ENCODE peak calls at places on chromosomes 5 and 9, in nine cellular contexts. One of them, this sample, is unnamed.

GRCh38 chr5:159629158-159629557 is 287.1 kb upstream of the ADRA1B start:
- DNase-seq in Calu3: no peak
- DNase-seq in nephron progenitor cell: no peak
- DNase-seq in A549: no peak
- DNase-seq in CD4-positive, alpha-beta T cell: no peak
- DNase-seq in kidney: no peak
- DNase-seq in mucosa of descending colon: no peak
- DNase-seq in left lung: no peak
- DNase-seq in AG09309: no peak
- DNase-seq in this sample: no peak

GRCh38 chr5:77637170-77638074 is 1.1 kb downstream of the OTP start:
- DNase-seq in Calu3: no peak
- DNase-seq in nephron progenitor cell: peak
- DNase-seq in A549: no peak
- DNase-seq in CD4-positive, alpha-beta T cell: no peak
- DNase-seq in kidney: no peak
- DNase-seq in mucosa of descending colon: no peak
- DNase-seq in left lung: peak
- DNase-seq in AG09309: no peak
- DNase-seq in this sample: no peak

GRCh38 chr5:65611524-65611923 is 12.6 kb downstream of the TRIM23 start:
- DNase-seq in Calu3: peak
- DNase-seq in nephron progenitor cell: no peak
- DNase-seq in A549: peak
- DNase-seq in CD4-positive, alpha-beta T cell: no peak
- DNase-seq in kidney: no peak
- DNase-seq in mucosa of descending colon: no peak
- DNase-seq in left lung: no peak
- DNase-seq in AG09309: no peak
- DNase-seq in this sample: no peak

GRCh38 chr5:1161108-1161831 is 40.1 kb upstream of the SLC6A19 start:
- DNase-seq in Calu3: peak
- DNase-seq in nephron progenitor cell: no peak
- DNase-seq in A549: peak
- DNase-seq in CD4-positive, alpha-beta T cell: no peak
- DNase-seq in kidney: no peak
- DNase-seq in mucosa of descending colon: peak
- DNase-seq in left lung: no peak
- DNase-seq in AG09309: no peak
- DNase-seq in this sample: no peak

GRCh38 chr5:38585812-38586211 is 29.4 kb upstream of the LIFR start:
- DNase-seq in Calu3: no peak
- DNase-seq in nephron progenitor cell: no peak
- DNase-seq in A549: no peak
- DNase-seq in CD4-positive, alpha-beta T cell: no peak
- DNase-seq in kidney: no peak
- DNase-seq in mucosa of descending colon: no peak
- DNase-seq in left lung: no peak
- DNase-seq in AG09309: no peak
- DNase-seq in this sample: no peak

GRCh38 chr9:2704504-2704903 is 12.8 kb upstream of the KCNV2 start:
- DNase-seq in Calu3: no peak
- DNase-seq in nephron progenitor cell: no peak
- DNase-seq in A549: no peak
- DNase-seq in CD4-positive, alpha-beta T cell: no peak
- DNase-seq in kidney: no peak
- DNase-seq in mucosa of descending colon: no peak
- DNase-seq in left lung: no peak
- DNase-seq in AG09309: no peak
- DNase-seq in this sample: no peak

GRCh38 chr9:137551656-137552534 is at the start of gene MRPL41:
- DNase-seq in Calu3: peak
- DNase-seq in nephron progenitor cell: peak
- DNase-seq in A549: peak
- DNase-seq in CD4-positive, alpha-beta T cell: peak
- DNase-seq in kidney: peak
- DNase-seq in mucosa of descending colon: peak
- DNase-seq in left lung: peak
- DNase-seq in AG09309: no peak
- DNase-seq in this sample: peak

GRCh38 chr5:134891473-134891872 is 13.5 kb upstream of the PCBD2 start:
- DNase-seq in Calu3: no peak
- DNase-seq in nephron progenitor cell: no peak
- DNase-seq in A549: no peak
- DNase-seq in CD4-positive, alpha-beta T cell: no peak
- DNase-seq in kidney: no peak
- DNase-seq in mucosa of descending colon: no peak
- DNase-seq in left lung: no peak
- DNase-seq in AG09309: no peak
- DNase-seq in this sample: no peak

GRCh38 chr9:33106827-33107621 is 30.6 kb upstream of the SMU1 start:
- DNase-seq in Calu3: no peak
- DNase-seq in nephron progenitor cell: no peak
- DNase-seq in A549: no peak
- DNase-seq in CD4-positive, alpha-beta T cell: no peak
- DNase-seq in kidney: no peak
- DNase-seq in mucosa of descending colon: no peak
- DNase-seq in left lung: no peak
- DNase-seq in AG09309: peak
- DNase-seq in this sample: no peak
- TF ChIP-seq CTCF in Calu3: no peak
- TF ChIP-seq CTCF in nephron progenitor cell: no peak
- TF ChIP-seq CTCF in A549: no peak
- TF ChIP-seq CTCF in CD4-positive, alpha-beta T cell: no peak
- TF ChIP-seq CTCF in kidney: no peak
- TF ChIP-seq CTCF in mucosa of descending colon: no peak
- TF ChIP-seq CTCF in left lung: no peak
- TF ChIP-seq CTCF in AG09309: no peak
- TF ChIP-seq CTCF in this sample: no peak

DNA sequence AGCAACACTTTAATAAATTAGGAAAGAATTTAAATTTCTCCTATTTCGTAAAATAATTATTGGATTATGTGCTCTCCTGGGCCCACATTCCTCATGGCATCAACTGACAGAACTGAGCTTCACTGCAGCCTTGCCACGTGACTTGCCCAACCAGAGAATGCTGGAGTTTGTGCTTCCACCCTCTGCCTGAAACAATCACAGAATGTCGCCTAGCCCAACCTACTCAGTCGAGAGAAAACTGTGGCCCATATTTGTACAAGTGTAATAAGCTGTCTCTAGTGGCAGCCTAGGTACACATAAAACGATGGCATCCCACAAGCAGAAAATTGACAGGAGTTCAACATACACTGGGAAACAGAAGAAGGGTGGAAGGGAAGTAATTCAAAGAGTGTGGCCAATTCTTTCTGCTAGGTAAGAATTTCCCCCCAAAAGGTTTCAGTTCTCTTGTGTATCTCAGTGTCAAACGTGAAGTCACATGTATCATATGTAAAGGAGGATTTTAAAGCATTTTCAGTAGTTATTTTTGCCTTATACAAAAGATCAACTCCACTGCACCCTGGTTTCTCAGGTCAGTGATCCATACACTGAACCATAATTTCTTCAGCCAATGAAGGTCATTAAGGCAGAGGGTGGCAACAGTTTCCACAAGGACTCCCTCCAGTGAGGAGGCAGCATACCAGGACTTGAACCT is 41.7 kb downstream of the ZNF608 start:
- DNase-seq in Calu3: no peak
- DNase-seq in nephron progenitor cell: no peak
- DNase-seq in A549: no peak
- DNase-seq in CD4-positive, alpha-beta T cell: no peak
- DNase-seq in kidney: no peak
- DNase-seq in mucosa of descending colon: no peak
- DNase-seq in left lung: no peak
- DNase-seq in AG09309: no peak
- DNase-seq in this sample: no peak
- TF ChIP-seq CTCF in Calu3: no peak
- TF ChIP-seq CTCF in nephron progenitor cell: no peak
- TF ChIP-seq CTCF in A549: no peak
- TF ChIP-seq CTCF in CD4-positive, alpha-beta T cell: no peak
- TF ChIP-seq CTCF in kidney: no peak
- TF ChIP-seq CTCF in mucosa of descending colon: no peak
- TF ChIP-seq CTCF in left lung: no peak
- TF ChIP-seq CTCF in AG09309: no peak
- TF ChIP-seq CTCF in this sample: no peak

GRCh38 chr5:60395712-60396329 is 304.1 kb downstream of the DEPDC1B start:
- DNase-seq in Calu3: no peak
- DNase-seq in nephron progenitor cell: no peak
- DNase-seq in A549: no peak
- DNase-seq in CD4-positive, alpha-beta T cell: no peak
- DNase-seq in kidney: no peak
- DNase-seq in mucosa of descending colon: no peak
- DNase-seq in left lung: no peak
- DNase-seq in AG09309: no peak
- DNase-seq in this sample: no peak
- TF ChIP-seq CTCF in Calu3: no peak
- TF ChIP-seq CTCF in nephron progenitor cell: no peak
- TF ChIP-seq CTCF in A549: no peak
- TF ChIP-seq CTCF in CD4-positive, alpha-beta T cell: no peak
- TF ChIP-seq CTCF in kidney: no peak
- TF ChIP-seq CTCF in mucosa of descending colon: no peak
- TF ChIP-seq CTCF in left lung: no peak
- TF ChIP-seq CTCF in AG09309: no peak
- TF ChIP-seq CTCF in this sample: peak

GRCh38 chr5:40838076-40838475 is 3.1 kb upstream of the RPL37 start:
- DNase-seq in Calu3: no peak
- DNase-seq in nephron progenitor cell: no peak
- DNase-seq in A549: no peak
- DNase-seq in CD4-positive, alpha-beta T cell: no peak
- DNase-seq in kidney: no peak
- DNase-seq in mucosa of descending colon: no peak
- DNase-seq in left lung: no peak
- DNase-seq in AG09309: no peak
- DNase-seq in this sample: no peak

GRCh38 chr5:40846371-40846770 is 5.2 kb downstream of the CARD6 start:
- DNase-seq in Calu3: no peak
- DNase-seq in nephron progenitor cell: no peak
- DNase-seq in A549: no peak
- DNase-seq in CD4-positive, alpha-beta T cell: no peak
- DNase-seq in kidney: no peak
- DNase-seq in mucosa of descending colon: no peak
- DNase-seq in left lung: no peak
- DNase-seq in AG09309: no peak
- DNase-seq in this sample: no peak

GRCh38 chr5:40844565-40844964 is 3.4 kb downstream of the CARD6 start:
- DNase-seq in Calu3: no peak
- DNase-seq in nephron progenitor cell: no peak
- DNase-seq in A549: no peak
- DNase-seq in CD4-positive, alpha-beta T cell: no peak
- DNase-seq in kidney: no peak
- DNase-seq in mucosa of descending colon: no peak
- DNase-seq in left lung: no peak
- DNase-seq in AG09309: no peak
- DNase-seq in this sample: no peak

GRCh38 chr5:40842351-40842750 is 1.2 kb downstream of the CARD6 start:
- DNase-seq in Calu3: no peak
- DNase-seq in nephron progenitor cell: no peak
- DNase-seq in A549: no peak
- DNase-seq in CD4-positive, alpha-beta T cell: no peak
- DNase-seq in kidney: no peak
- DNase-seq in mucosa of descending colon: no peak
- DNase-seq in left lung: no peak
- DNase-seq in AG09309: no peak
- DNase-seq in this sample: no peak

DNA sequence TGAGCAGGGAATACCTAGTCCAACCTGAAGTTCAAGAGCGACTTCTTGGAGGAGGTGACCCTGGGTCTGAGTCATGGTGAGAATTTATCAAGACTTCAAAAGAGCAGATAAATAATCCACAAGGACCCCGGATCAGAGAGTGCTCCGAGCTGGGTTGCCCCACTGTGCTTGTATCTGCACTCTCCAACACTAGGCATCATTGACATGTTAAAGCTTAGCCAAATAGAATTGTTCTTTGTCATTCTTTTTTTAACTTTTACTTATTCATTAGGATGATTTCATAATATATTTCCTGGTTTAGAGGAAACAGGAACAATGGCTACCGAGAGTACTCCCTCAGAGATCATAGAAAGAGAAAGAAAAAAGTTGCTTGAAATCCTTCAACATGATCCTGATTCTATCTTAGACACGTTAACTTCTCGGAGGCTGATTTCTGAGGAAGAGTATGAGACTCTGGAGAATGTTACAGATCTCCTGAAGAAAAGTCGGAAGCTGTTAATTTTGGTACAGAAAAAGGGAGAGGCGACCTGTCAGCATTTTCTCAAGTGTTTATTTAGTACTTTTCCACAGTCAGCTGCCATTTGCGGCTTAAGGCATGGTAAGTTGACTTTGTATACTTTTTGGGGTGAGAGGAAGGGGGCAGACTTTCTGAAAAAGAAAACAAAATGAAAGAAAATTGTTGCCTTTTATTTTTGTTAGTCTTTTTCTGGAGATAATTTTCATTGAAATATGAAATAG is at the start of gene CARD6:
- DNase-seq in Calu3: peak
- DNase-seq in nephron progenitor cell: no peak
- DNase-seq in A549: peak
- DNase-seq in CD4-positive, alpha-beta T cell: no peak
- DNase-seq in kidney: no peak
- DNase-seq in mucosa of descending colon: no peak
- DNase-seq in left lung: no peak
- DNase-seq in AG09309: no peak
- DNase-seq in this sample: no peak
- TF ChIP-seq CTCF in Calu3: no peak
- TF ChIP-seq CTCF in nephron progenitor cell: no peak
- TF ChIP-seq CTCF in A549: no peak
- TF ChIP-seq CTCF in CD4-positive, alpha-beta T cell: no peak
- TF ChIP-seq CTCF in kidney: no peak
- TF ChIP-seq CTCF in mucosa of descending colon: no peak
- TF ChIP-seq CTCF in left lung: no peak
- TF ChIP-seq CTCF in AG09309: no peak
- TF ChIP-seq CTCF in this sample: no peak

GRCh38 chr5:142601432-142601831 is 84.5 kb downstream of the FGF1 start:
- DNase-seq in Calu3: peak
- DNase-seq in nephron progenitor cell: no peak
- DNase-seq in A549: peak
- DNase-seq in CD4-positive, alpha-beta T cell: no peak
- DNase-seq in kidney: no peak
- DNase-seq in mucosa of descending colon: no peak
- DNase-seq in left lung: no peak
- DNase-seq in AG09309: no peak
- DNase-seq in this sample: no peak
- TF ChIP-seq CTCF in Calu3: no peak
- TF ChIP-seq CTCF in nephron progenitor cell: no peak
- TF ChIP-seq CTCF in A549: no peak
- TF ChIP-seq CTCF in CD4-positive, alpha-beta T cell: no peak
- TF ChIP-seq CTCF in kidney: no peak
- TF ChIP-seq CTCF in mucosa of descending colon: no peak
- TF ChIP-seq CTCF in left lung: no peak
- TF ChIP-seq CTCF in AG09309: peak
- TF ChIP-seq CTCF in this sample: no peak

DNA sequence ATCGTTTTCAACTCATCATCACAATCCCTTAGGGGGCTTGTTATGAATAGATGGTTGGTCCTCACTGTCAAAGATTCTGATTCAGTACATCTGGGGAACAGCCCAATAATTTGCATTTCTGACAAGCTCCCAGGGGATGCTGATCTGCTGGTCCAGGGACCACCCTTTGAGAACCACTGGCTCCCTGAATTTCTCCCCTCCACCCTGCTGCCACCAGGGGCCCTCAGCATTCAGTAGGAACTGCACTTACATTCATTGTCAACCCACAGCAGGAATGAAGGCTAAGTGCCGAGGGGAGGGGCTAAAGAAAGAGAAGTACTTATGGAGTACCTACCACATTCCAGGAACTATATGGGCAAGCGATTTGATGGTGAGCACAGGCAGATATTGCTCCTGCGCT is 85.9 kb downstream of the BOD1 start:
- DNase-seq in Calu3: peak
- DNase-seq in nephron progenitor cell: no peak
- DNase-seq in A549: peak
- DNase-seq in CD4-positive, alpha-beta T cell: no peak
- DNase-seq in kidney: no peak
- DNase-seq in mucosa of descending colon: no peak
- DNase-seq in left lung: no peak
- DNase-seq in AG09309: no peak
- DNase-seq in this sample: no peak
- TF ChIP-seq CTCF in Calu3: no peak
- TF ChIP-seq CTCF in nephron progenitor cell: no peak
- TF ChIP-seq CTCF in A549: no peak
- TF ChIP-seq CTCF in CD4-positive, alpha-beta T cell: no peak
- TF ChIP-seq CTCF in kidney: no peak
- TF ChIP-seq CTCF in mucosa of descending colon: no peak
- TF ChIP-seq CTCF in left lung: no peak
- TF ChIP-seq CTCF in AG09309: peak
- TF ChIP-seq CTCF in this sample: no peak

This sample was measured in endothelial cell.